ENCODE peak calls at places on chromosomes 11 and 22, in nine cellular contexts. One of them, this sample, is unnamed.

GRCh38 chr11:96748639-96749370 is 359.0 kb downstream of the JRKL start:
- DNase-seq in prostate gland: no peak
- DNase-seq in GM10248: no peak
- DNase-seq in right atrium auricular region: no peak
- DNase-seq in ovary: no peak
- DNase-seq in endothelial cell: no peak
- DNase-seq in AG09309: peak
- DNase-seq in Peyer's patch: no peak
- DNase-seq in fibroblast of the aortic adventitia: peak
- DNase-seq in this sample: peak

GRCh38 chr11:36235750-36236149 is 53.5 kb downstream of the COMMD9 start:
- DNase-seq in prostate gland: no peak
- DNase-seq in endothelial cell: no peak
- DNase-seq in GM10248: no peak
- DNase-seq in AG09309: no peak
- DNase-seq in ovary: no peak
- DNase-seq in right atrium auricular region: no peak
- DNase-seq in fibroblast of the aortic adventitia: no peak
- DNase-seq in Peyer's patch: no peak
- DNase-seq in this sample: no peak

GRCh38 chr22:35971418-35972119 is 57.1 kb downstream of the RBFOX2 start:
- DNase-seq in prostate gland: no peak
- DNase-seq in endothelial cell: no peak
- DNase-seq in right atrium auricular region: no peak
- DNase-seq in GM10248: no peak
- DNase-seq in fibroblast of the aortic adventitia: peak
- DNase-seq in Peyer's patch: no peak
- DNase-seq in ovary: no peak
- DNase-seq in AG09309: peak
- DNase-seq in this sample: peak

GRCh38 chr11:33608386-33608785 is 92.2 kb downstream of the C11orf91 start:
- DNase-seq in prostate gland: no peak
- DNase-seq in fibroblast of the aortic adventitia: no peak
- DNase-seq in GM10248: no peak
- DNase-seq in ovary: no peak
- DNase-seq in right atrium auricular region: no peak
- DNase-seq in endothelial cell: no peak
- DNase-seq in Peyer's patch: no peak
- DNase-seq in AG09309: no peak
- DNase-seq in this sample: no peak

GRCh38 chr11:65651589-65652510 is 10.9 kb downstream of the RELA start:
- DNase-seq in prostate gland: peak
- DNase-seq in Peyer's patch: peak
- DNase-seq in AG09309: no peak
- DNase-seq in ovary: peak
- DNase-seq in GM10248: no peak
- DNase-seq in right atrium auricular region: peak
- DNase-seq in endothelial cell: no peak
- DNase-seq in fibroblast of the aortic adventitia: peak
- DNase-seq in this sample: no peak

GRCh38 chr11:65774525-65775306 is 6.1 kb downstream of the AP5B1 start:
- DNase-seq in AG09309: no peak
- DNase-seq in fibroblast of the aortic adventitia: no peak
- DNase-seq in endothelial cell: no peak
- DNase-seq in ovary: no peak
- DNase-seq in prostate gland: no peak
- DNase-seq in Peyer's patch: no peak
- DNase-seq in GM10248: no peak
- DNase-seq in right atrium auricular region: peak
- DNase-seq in this sample: no peak

GRCh38 chr11:71183878-71184277 is 68.5 kb downstream of the SHANK2 start:
- DNase-seq in GM10248: no peak
- DNase-seq in endothelial cell: no peak
- DNase-seq in fibroblast of the aortic adventitia: no peak
- DNase-seq in Peyer's patch: no peak
- DNase-seq in prostate gland: no peak
- DNase-seq in ovary: no peak
- DNase-seq in AG09309: no peak
- DNase-seq in right atrium auricular region: no peak
- DNase-seq in this sample: no peak

GRCh38 chr11:62694455-62695167 is 5.3 kb upstream of the LRRN4CL start:
- DNase-seq in GM10248: peak
- DNase-seq in Peyer's patch: peak
- DNase-seq in AG09309: no peak
- DNase-seq in fibroblast of the aortic adventitia: peak
- DNase-seq in endothelial cell: peak
- DNase-seq in ovary: peak
- DNase-seq in right atrium auricular region: peak
- DNase-seq in prostate gland: peak
- DNase-seq in this sample: peak

GRCh38 chr11:78573271-78574035 is 1.2 kb downstream of the NARS2 start:
- DNase-seq in prostate gland: no peak
- DNase-seq in endothelial cell: no peak
- DNase-seq in Peyer's patch: no peak
- DNase-seq in fibroblast of the aortic adventitia: no peak
- DNase-seq in GM10248: no peak
- DNase-seq in ovary: no peak
- DNase-seq in AG09309: no peak
- DNase-seq in right atrium auricular region: no peak
- DNase-seq in this sample: no peak

GRCh38 chr22:45552580-45553332 is 50.1 kb downstream of the FBLN1 start:
- DNase-seq in Peyer's patch: peak
- DNase-seq in prostate gland: no peak
- DNase-seq in ovary: peak
- DNase-seq in fibroblast of the aortic adventitia: peak
- DNase-seq in endothelial cell: peak
- DNase-seq in GM10248: no peak
- DNase-seq in AG09309: peak
- DNase-seq in right atrium auricular region: no peak
- DNase-seq in this sample: peak

DNA sequence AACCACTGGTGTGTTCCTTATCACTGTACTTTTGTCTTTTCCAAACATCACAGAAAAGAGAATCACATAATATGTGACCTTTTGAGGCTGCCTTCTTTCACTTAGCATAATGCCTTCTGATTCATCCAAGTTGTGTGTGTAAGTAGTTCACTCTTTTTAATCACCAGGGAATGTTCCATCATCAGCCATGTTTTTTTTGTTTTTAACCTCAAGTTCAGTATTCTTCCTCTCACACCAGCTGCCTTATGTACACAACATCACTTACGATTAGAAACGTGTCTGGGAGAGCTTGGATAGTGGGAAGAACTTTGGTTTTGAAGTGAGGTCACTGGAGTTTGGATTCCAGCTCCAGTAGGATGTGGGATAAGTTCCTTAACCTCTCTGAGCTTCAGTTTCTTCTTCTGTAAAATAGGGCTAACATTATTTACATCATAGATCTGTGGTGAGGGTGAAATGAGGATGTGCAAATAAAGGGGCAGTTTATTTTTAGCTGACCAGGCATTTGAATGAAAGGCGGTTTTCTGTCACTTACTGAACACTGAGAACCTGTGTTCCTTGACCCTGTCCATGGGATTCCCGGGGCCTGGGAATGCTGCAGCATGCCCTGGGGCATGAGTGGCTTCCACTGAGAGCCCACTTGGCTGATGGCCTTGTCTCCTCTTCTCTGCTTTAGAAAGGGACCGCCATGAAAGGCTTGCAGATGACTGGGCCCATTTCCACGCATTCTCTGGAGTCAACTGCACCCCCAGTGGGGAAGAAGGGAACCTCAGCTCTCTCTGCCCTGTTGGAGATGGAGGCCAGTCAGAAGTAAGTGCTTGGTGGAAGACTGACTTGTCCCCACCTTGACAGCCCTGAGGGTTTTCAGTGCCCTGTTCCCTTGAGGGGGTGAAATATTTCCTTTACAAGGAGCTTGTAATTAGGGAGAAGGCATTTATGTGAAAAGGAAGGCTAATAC is 92.6 kb downstream of the DEPDC5 start:
- DNase-seq in right atrium auricular region: no peak
- DNase-seq in endothelial cell: no peak
- DNase-seq in GM10248: peak
- DNase-seq in prostate gland: no peak
- DNase-seq in Peyer's patch: no peak
- DNase-seq in fibroblast of the aortic adventitia: peak
- DNase-seq in ovary: no peak
- DNase-seq in AG09309: no peak
- DNase-seq in this sample: peak
- TF ChIP-seq CTCF in right atrium auricular region: no peak
- TF ChIP-seq CTCF in endothelial cell: peak
- TF ChIP-seq CTCF in GM10248: peak
- TF ChIP-seq CTCF in prostate gland: no peak
- TF ChIP-seq CTCF in Peyer's patch: peak
- TF ChIP-seq CTCF in fibroblast of the aortic adventitia: peak
- TF ChIP-seq CTCF in ovary: no peak
- TF ChIP-seq CTCF in AG09309: peak
- TF ChIP-seq CTCF in this sample: peak

GRCh38 chr11:117978982-117979381 is 7.2 kb upstream of the IL10RA start:
- DNase-seq in right atrium auricular region: peak
- DNase-seq in endothelial cell: no peak
- DNase-seq in prostate gland: no peak
- DNase-seq in ovary: no peak
- DNase-seq in GM10248: no peak
- DNase-seq in fibroblast of the aortic adventitia: no peak
- DNase-seq in Peyer's patch: no peak
- DNase-seq in AG09309: no peak
- DNase-seq in this sample: no peak

GRCh38 chr11:117976445-117976844 is 9.7 kb upstream of the IL10RA start:
- DNase-seq in ovary: no peak
- DNase-seq in GM10248: no peak
- DNase-seq in endothelial cell: no peak
- DNase-seq in fibroblast of the aortic adventitia: no peak
- DNase-seq in right atrium auricular region: no peak
- DNase-seq in Peyer's patch: no peak
- DNase-seq in prostate gland: no peak
- DNase-seq in AG09309: no peak
- DNase-seq in this sample: no peak

GRCh38 chr11:117980716-117981115 is 5.5 kb upstream of the IL10RA start:
- DNase-seq in fibroblast of the aortic adventitia: no peak
- DNase-seq in endothelial cell: no peak
- DNase-seq in ovary: no peak
- DNase-seq in right atrium auricular region: peak
- DNase-seq in AG09309: no peak
- DNase-seq in prostate gland: no peak
- DNase-seq in Peyer's patch: no peak
- DNase-seq in GM10248: no peak
- DNase-seq in this sample: no peak

GRCh38 chr11:117980280-117980679 is 5.9 kb upstream of the IL10RA start:
- DNase-seq in right atrium auricular region: no peak
- DNase-seq in fibroblast of the aortic adventitia: no peak
- DNase-seq in prostate gland: no peak
- DNase-seq in AG09309: no peak
- DNase-seq in ovary: no peak
- DNase-seq in Peyer's patch: no peak
- DNase-seq in GM10248: no peak
- DNase-seq in endothelial cell: no peak
- DNase-seq in this sample: no peak

DNA sequence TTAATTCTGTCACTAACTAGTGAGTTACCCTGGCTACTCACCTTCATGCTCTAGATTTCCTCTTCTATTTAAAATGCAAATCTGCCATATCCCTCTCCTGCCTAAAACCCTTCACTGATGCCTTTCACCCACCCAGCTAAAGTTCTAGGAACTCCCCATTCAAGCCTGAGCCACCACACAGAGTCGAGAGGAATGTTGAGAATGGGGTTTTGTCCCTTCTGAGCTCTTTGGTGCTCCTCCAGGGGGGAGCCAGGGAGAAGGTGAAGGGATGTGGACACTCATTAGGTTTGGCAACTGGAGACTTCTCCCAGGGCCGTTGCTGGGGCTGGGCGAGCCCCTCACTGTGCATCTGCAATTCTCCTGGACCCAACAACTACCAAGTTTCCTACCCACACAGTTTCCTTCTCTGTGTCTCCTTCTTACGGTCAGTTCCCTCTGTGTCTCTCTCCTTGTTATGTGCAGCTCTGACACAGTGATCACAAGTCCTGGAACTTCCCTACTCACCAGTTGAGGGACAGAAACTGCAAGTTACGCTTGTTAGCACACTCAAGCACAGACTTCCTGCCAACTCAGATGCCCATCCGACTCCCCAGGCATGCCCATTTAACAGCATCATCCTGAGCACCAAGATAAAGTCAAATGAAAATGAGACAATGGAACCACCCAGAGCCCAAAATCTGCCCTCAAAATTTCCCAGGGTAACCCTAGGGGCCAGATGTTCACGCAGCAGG is 6.5 kb upstream of the IL10RA start:
- DNase-seq in Peyer's patch: no peak
- DNase-seq in AG09309: no peak
- DNase-seq in ovary: no peak
- DNase-seq in prostate gland: no peak
- DNase-seq in right atrium auricular region: peak
- DNase-seq in GM10248: no peak
- DNase-seq in endothelial cell: no peak
- DNase-seq in fibroblast of the aortic adventitia: no peak
- DNase-seq in this sample: no peak
- TF ChIP-seq CTCF in Peyer's patch: no peak
- TF ChIP-seq CTCF in AG09309: no peak
- TF ChIP-seq CTCF in ovary: no peak
- TF ChIP-seq CTCF in prostate gland: no peak
- TF ChIP-seq CTCF in right atrium auricular region: no peak
- TF ChIP-seq CTCF in GM10248: no peak
- TF ChIP-seq CTCF in endothelial cell: no peak
- TF ChIP-seq CTCF in fibroblast of the aortic adventitia: no peak
- TF ChIP-seq CTCF in this sample: no peak

GRCh38 chr11:116548286-116548685 is 224.5 kb downstream of the BUD13 start:
- DNase-seq in fibroblast of the aortic adventitia: no peak
- DNase-seq in prostate gland: no peak
- DNase-seq in Peyer's patch: no peak
- DNase-seq in endothelial cell: no peak
- DNase-seq in right atrium auricular region: no peak
- DNase-seq in GM10248: no peak
- DNase-seq in AG09309: no peak
- DNase-seq in ovary: no peak
- DNase-seq in this sample: no peak
- TF ChIP-seq CTCF in fibroblast of the aortic adventitia: no peak
- TF ChIP-seq CTCF in prostate gland: no peak
- TF ChIP-seq CTCF in Peyer's patch: no peak
- TF ChIP-seq CTCF in endothelial cell: no peak
- TF ChIP-seq CTCF in right atrium auricular region: no peak
- TF ChIP-seq CTCF in GM10248: no peak
- TF ChIP-seq CTCF in AG09309: no peak
- TF ChIP-seq CTCF in ovary: no peak
- TF ChIP-seq CTCF in this sample: no peak

GRCh38 chr22:23107487-23108323 is 34.1 kb downstream of the RSPH14 start:
- DNase-seq in ovary: no peak
- DNase-seq in GM10248: no peak
- DNase-seq in fibroblast of the aortic adventitia: no peak
- DNase-seq in AG09309: no peak
- DNase-seq in Peyer's patch: peak
- DNase-seq in right atrium auricular region: no peak
- DNase-seq in prostate gland: no peak
- DNase-seq in endothelial cell: no peak
- DNase-seq in this sample: no peak
- TF ChIP-seq CTCF in ovary: no peak
- TF ChIP-seq CTCF in GM10248: no peak
- TF ChIP-seq CTCF in fibroblast of the aortic adventitia: no peak
- TF ChIP-seq CTCF in AG09309: no peak
- TF ChIP-seq CTCF in Peyer's patch: no peak
- TF ChIP-seq CTCF in right atrium auricular region: no peak
- TF ChIP-seq CTCF in prostate gland: no peak
- TF ChIP-seq CTCF in endothelial cell: no peak
- TF ChIP-seq CTCF in this sample: no peak